ENCODE peak calls at places on chromosomes 4 and X, in ten cellular contexts. U, E, I, O, A, F, P, T, G and W are unnamed samples.

GRCh38 chr4:70651864-70652506 is 14.3 kb downstream of the JCHAIN start:
- DNase-seq in U (no peak), E (peak; percentile 21), I (no peak), O (no peak), A (no peak), F (no peak), P (no peak), T (peak; percentile 35), G (peak; percentile 29), W (peak; percentile 39)

GRCh38 chr4:183905593-183906485 is 732 bp downstream of the STOX2 start:
- DNase-seq in U (peak; percentile 66), E (no peak), I (peak; percentile 27), O (no peak), A (peak; percentile 14), F (peak; percentile 79), P (peak; percentile 62), T (no peak), G (peak; percentile 25), W (peak; percentile 76)

GRCh38 chrX:129523076-129524055 is at the start of gene SMARCA1:
- DNase-seq in U (peak; percentile 16), E (no peak), I (peak; percentile 9), O (no peak), A (peak; percentile 17), F (peak; percentile 27), P (peak; percentile 57), T (peak; percentile 60), G (peak; percentile 56), W (no peak)

GRCh38 chr4:104493071-104493831 is 1.4 kb downstream of the CXXC4 start:
- DNase-seq in U (no peak), E (no peak), I (no peak), O (no peak), A (no peak), F (no peak), P (no peak), T (no peak), G (no peak), W (peak; percentile 68)

GRCh38 chr4:75087865-75088264 is 154.9 kb downstream of the PARM1 start:
- DNase-seq in U (no peak), E (no peak), I (no peak), O (no peak), A (no peak), F (no peak), P (no peak), T (no peak), G (no peak), W (no peak)

GRCh38 chrX:120499301-120500097 is 30.4 kb upstream of the LAMP2 start:
- DNase-seq in U (no peak), E (no peak), I (no peak), O (no peak), A (no peak), F (no peak), P (no peak), T (peak; percentile 8), G (peak; percentile 32), W (no peak)

GRCh38 chrX:23844502-23845138 is 61.6 kb downstream of the SAT1 start:
- DNase-seq in U (no peak), E (peak; percentile 14), I (no peak), O (no peak), A (peak; percentile 34), F (no peak), P (no peak), T (no peak), G (peak; percentile 50), W (peak; percentile 45)

GRCh38 chr4:62544428-62544827 is 1344.3 kb downstream of the ADGRL3 start:
- DNase-seq in U (no peak), E (no peak), I (no peak), O (no peak), A (no peak), F (no peak), P (no peak), T (no peak), G (no peak), W (no peak)

GRCh38 chr4:147655639-147656038 is 28.3 kb downstream of the PRMT9 start:
- DNase-seq in U (no peak), E (no peak), I (no peak), O (no peak), A (no peak), F (no peak), P (no peak), T (no peak), G (no peak), W (no peak)

GRCh38 chrX:139739138-139739537 is 31.2 kb upstream of the MCF2 start:
- DNase-seq in U (no peak), E (no peak), I (no peak), O (no peak), A (no peak), F (no peak), P (no peak), T (peak; percentile 66), G (peak; percentile 26), W (no peak)